ENCODE peak calls at places on chromosomes 4 and X, in seven cellular contexts. E is NCI-H1048; F is activated CD4-positive, alpha-beta T cell treated with anti-CD3 and anti-CD28 coated beads for 1 hour; D is ELF-1; R is T-helper 9 cell; M is endothelial cell of umbilical vein; V is heart left ventricle. Y is an unnamed sample.

GRCh38 chrX:40897768-40898167 is 162.4 kb upstream of the MED14 start:
- DNase-seq in D (peak; percentile 30), F (no peak), E (no peak), V (no peak), M (peak; percentile 48), R (no peak), Y (no peak)

GRCh38 chr4:7458066-7458425 is 23.3 kb upstream of the PSAPL1 start:
- DNase-seq in E (no peak), M (no peak), F (no peak), V (no peak), R (no peak), D (no peak), Y (no peak)

GRCh38 chrX:2608638-2609430 is 82.3 kb upstream of the CD99 start:
- DNase-seq in D (peak; percentile 80), F (peak; percentile 82), V (peak; percentile 89), R (peak; percentile 76), E (no peak), M (peak; percentile 82), Y (peak; percentile 87)

GRCh38 chrX:124346064-124346876 is at the start of gene SH2D1A:
- DNase-seq in E (no peak), D (no peak), V (no peak), M (no peak), F (peak; percentile 7), R (no peak), Y (no peak)

GRCh38 chrX:8914636-8915035 is 113.5 kb upstream of the FAM9A start:
- DNase-seq in D (no peak), M (no peak), V (no peak), F (no peak), E (no peak), R (no peak), Y (no peak)

GRCh38 chr4:8913121-8913857 is 41.6 kb upstream of the HMX1 start:
- DNase-seq in D (no peak), M (no peak), E (no peak), R (no peak), V (no peak), F (no peak), Y (no peak)

GRCh38 chr4:95215991-95216605 is 332.7 kb downstream of the UNC5C start:
- DNase-seq in R (no peak), M (no peak), E (no peak), V (no peak), F (no peak), D (no peak), Y (no peak)

GRCh38 chrX:11010476-11010875 is 100.7 kb upstream of the HCCS start:
- DNase-seq in V (no peak), R (no peak), D (no peak), M (no peak), F (no peak), E (no peak), Y (no peak)

GRCh38 chrX:53265771-53266170 is 15.6 kb downstream of the IQSEC2 start:
- DNase-seq in V (no peak), D (no peak), F (no peak), M (no peak), E (no peak), R (no peak), Y (no peak)

GRCh38 chr4:113106076-113106475 is 56.6 kb downstream of the ANK2 start:
- DNase-seq in M (no peak), F (no peak), V (no peak), E (no peak), D (no peak), R (no peak), Y (no peak)

GRCh38 chr4:27278615-27279014 is 418.0 kb downstream of the STIM2 start:
- DNase-seq in D (peak; percentile 14), R (no peak), F (no peak), E (no peak), M (no peak), V (no peak), Y (peak; percentile 21)

GRCh38 chrX:140944710-140945109 is 57.7 kb upstream of the SPANXB1 start:
- DNase-seq in V (no peak), E (no peak), R (no peak), M (no peak), F (no peak), D (no peak), Y (no peak)

GRCh38 chrX:115642895-115643530 is 82.0 kb downstream of the PLS3 start:
- DNase-seq in R (peak; percentile 8), M (peak; percentile 69), V (peak; percentile 15), F (no peak), E (no peak), D (peak; percentile 37), Y (no peak)

GRCh38 chrX:139194571-139195280 is 335.8 kb upstream of the F9 start:
- DNase-seq in E (no peak), R (no peak), D (peak; percentile 86), M (no peak), F (no peak), V (peak; percentile 12), Y (peak; percentile 28)

GRCh38 chr4:3685081-3685645 is 81.0 kb upstream of the ADRA2C start:
- DNase-seq in D (no peak), F (no peak), V (no peak), R (no peak), E (no peak), M (no peak), Y (no peak)

GRCh38 chrX:39536165-39536564 is 561.6 kb downstream of the BCOR start:
- DNase-seq in R (no peak), D (no peak), M (no peak), F (no peak), V (no peak), E (no peak), Y (no peak)

GRCh38 chr4:151564321-151564720 is 155.3 kb downstream of the FHIP1A start:
- DNase-seq in M (no peak), V (no peak), F (no peak), R (no peak), D (no peak), E (no peak), Y (no peak)

GRCh38 chr4:152079543-152080293 is 318.9 kb upstream of the GATB start:
- DNase-seq in V (no peak), M (no peak), F (no peak), E (no peak), R (no peak), D (no peak), Y (no peak)

GRCh38 chrX:77527233-77528001 is 80.2 kb downstream of the FGF16 start:
- DNase-seq in V (peak; percentile 30), F (no peak), R (no peak), E (no peak), D (peak; percentile 64), M (no peak), Y (peak; percentile 28)

GRCh38 chrX:66017659-66018170 is 22.2 kb downstream of the VSIG4 start:
- DNase-seq in E (no peak), D (peak; percentile 6), R (no peak), F (no peak), M (no peak), V (no peak), Y (no peak)

GRCh38 chrX:153897899-153898298 is 6.6 kb upstream of the AVPR2 start:
- DNase-seq in M (no peak), R (no peak), F (no peak), V (no peak), E (no peak), D (no peak), Y (no peak)

GRCh38 chrX:69152398-69152797 is 12.9 kb downstream of the PJA1 start:
- DNase-seq in M (no peak), E (no peak), D (peak; percentile 69), F (no peak), R (no peak), V (no peak), Y (peak; percentile 54)

GRCh38 chr4:39587881-39588280 is 50.8 kb downstream of the SMIM14 start:
- DNase-seq in F (no peak), D (no peak), E (no peak), M (peak; percentile 39), R (no peak), V (no peak), Y (no peak)

GRCh38 chrX:152735860-152736511 is 2.4 kb downstream of the MAGEA12 start:
- DNase-seq in D (no peak), E (no peak), V (no peak), M (no peak), F (no peak), R (no peak), Y (no peak)

GRCh38 chr4:36042122-36042970 is 202.0 kb downstream of the ARAP2 start:
- DNase-seq in R (no peak), E (no peak), M (no peak), V (no peak), F (no peak), D (no peak), Y (no peak)

GRCh38 chr4:38860788-38861424 is 4.3 kb upstream of the TLR6 start:
- DNase-seq in R (peak; percentile 49), D (peak; percentile 69), F (peak; percentile 34), M (peak; percentile 34), V (no peak), E (peak; percentile 24), Y (no peak)

GRCh38 chr4:118289794-118290193 is 63.0 kb downstream of the PRSS12 start:
- DNase-seq in F (no peak), D (no peak), R (no peak), M (no peak), V (no peak), E (no peak), Y (no peak)

GRCh38 chrX:136711147-136711546 is 63.2 kb downstream of the CD40LG start:
- DNase-seq in F (no peak), E (no peak), R (no peak), D (peak; percentile 31), V (peak; percentile 25), M (peak; percentile 29), Y (peak; percentile 42)

GRCh38 chrX:127138218-127138617 is 318.7 kb downstream of the PRR32 start:
- DNase-seq in F (no peak), R (no peak), V (no peak), D (no peak), E (no peak), M (no peak), Y (no peak)

GRCh38 chrX:100648601-100649417 is 4.8 kb downstream of the SRPX2 start:
- DNase-seq in D (peak; percentile 57), M (peak; percentile 58), V (peak; percentile 18), E (no peak), R (no peak), F (no peak), Y (peak; percentile 23)

GRCh38 chr4:40482985-40483647 is 146.5 kb downstream of the RBM47 start:
- DNase-seq in V (no peak), E (no peak), F (no peak), D (peak; percentile 57), M (no peak), R (no peak), Y (no peak)

GRCh38 chr4:91064157-91064853 is 937.1 kb downstream of the CCSER1 start:
- DNase-seq in V (peak; percentile 8), D (peak; percentile 95), R (no peak), M (peak; percentile 61), F (no peak), E (peak; percentile 72), Y (no peak)

GRCh38 chr4:3656441-3657376 is 109.5 kb upstream of the ADRA2C start:
- DNase-seq in E (no peak), F (no peak), M (no peak), V (no peak), R (no peak), D (no peak), Y (no peak)

GRCh38 chrX:42754129-42754528 is 23.8 kb downstream of the PPP1R2C start:
- DNase-seq in V (no peak), R (no peak), F (no peak), M (no peak), D (no peak), E (no peak), Y (no peak)

Y was measured in left cardiac atrium.